ENCODE peak calls at places on chromosomes 13 and 19, in four cellular contexts. M is uterus, L is glutamatergic neuron, E is AG04449. U is an unnamed sample.

GRCh38 chr19:13526552-13526951 is 20.3 kb upstream of the CACNA1A start:
- DNase-seq in M (no peak), L (peak; percentile 59), E (no peak), U (peak; percentile 28)

GRCh38 chr19:16076958-16077611 is 790 bp downstream of the TPM4 start:
- DNase-seq in M (no peak), L (peak; percentile 68), E (no peak), U (peak; percentile 58)

GRCh38 chr13:44969858-44970484 is 19.3 kb downstream of the NUFIP1 start:
- DNase-seq in M (no peak), L (no peak), E (no peak), U (no peak)

GRCh38 chr19:3691726-3692125 is 8.5 kb downstream of the PIP5K1C start:
- DNase-seq in M (no peak), L (no peak), E (no peak), U (no peak)

GRCh38 chr13:111313911-111314425 is 6.5 kb upstream of the TEX29 start:
- DNase-seq in M (no peak), L (no peak), E (no peak), U (no peak)

GRCh38 chr19:2756477-2756876 is 16.7 kb upstream of the SLC39A3 start:
- DNase-seq in M (no peak), L (no peak), E (no peak), U (no peak)

GRCh38 chr19:18290250-18291018 is 9.0 kb upstream of the JUND start:
- DNase-seq in M (no peak), L (no peak), E (no peak), U (no peak)

GRCh38 chr13:23496255-23496654 is 62.8 kb upstream of the SACS start:
- DNase-seq in M (no peak), L (no peak), E (no peak), U (no peak)

GRCh38 chr19:4705413-4706131 is 18.1 kb downstream of the DPP9 start:
- DNase-seq in M (no peak), L (no peak), E (no peak), U (no peak)

GRCh38 chr13:109783447-109783814 is 3.0 kb downstream of the IRS2 start:
- DNase-seq in M (no peak), L (peak; percentile 62), E (no peak), U (peak; percentile 66)

GRCh38 chr19:40274585-40275544 is 10.3 kb downstream of the AKT2 start:
- DNase-seq in M (no peak), L (peak; percentile 52), E (no peak), U (no peak)

GRCh38 chr19:19386373-19386869 is 19.1 kb upstream of the GATAD2A start:
- DNase-seq in M (no peak), L (no peak), E (no peak), U (no peak)

GRCh38 chr19:58581227-58582141 is 8.3 kb upstream of the MZF1 start:
- DNase-seq in M (peak; percentile 87), L (peak; percentile 87), E (no peak), U (no peak)

GRCh38 chr13:49585220-49586157 is at the start of gene RCBTB1:
- DNase-seq in M (peak; percentile 57), L (peak; percentile 80), E (no peak), U (peak; percentile 84)

GRCh38 chr19:6105444-6105843 is 4.9 kb downstream of the RFX2 start:
- DNase-seq in M (no peak), L (no peak), E (no peak), U (no peak)

GRCh38 chr13:87123987-87124784 is 547.0 kb upstream of the SLITRK5 start:
- DNase-seq in M (no peak), L (peak; percentile 53), E (peak; percentile 19), U (no peak)

GRCh38 chr13:51684076-51684475 is 99.8 kb downstream of the WDFY2 start:
- DNase-seq in M (no peak), L (no peak), E (no peak), U (no peak)

GRCh38 chr19:46631481-46631880 is 4.5 kb downstream of the GNG8 start:
- DNase-seq in M (peak; percentile 86), L (peak; percentile 76), E (no peak), U (peak; percentile 43)

GRCh38 chr19:10292789-10293636 is 3.3 kb downstream of the ICAM5 start:
- DNase-seq in M (no peak), L (no peak), E (no peak), U (no peak)

GRCh38 chr13:65744761-65745160 is 1485.4 kb downstream of the PCDH9 start:
- DNase-seq in M (no peak), L (no peak), E (peak; percentile 26), U (no peak)

GRCh38 chr19:16532440-16533273 is 9.6 kb downstream of the CHERP start:
- DNase-seq in M (no peak), L (no peak), E (no peak), U (no peak)

GRCh38 chr13:32256243-32256642 is 58.9 kb downstream of the ZAR1L start:
- DNase-seq in M (no peak), L (no peak), E (no peak), U (no peak)

GRCh38 chr13:32261567-32261966 is 53.6 kb downstream of the ZAR1L start:
- DNase-seq in M (peak; percentile 88), L (no peak), E (no peak), U (peak; percentile 61)

GRCh38 chr13:32257649-32258048 is 57.5 kb downstream of the ZAR1L start:
- DNase-seq in M (no peak), L (no peak), E (no peak), U (no peak)

GRCh38 chr13:32262165-32262564 is 53.0 kb downstream of the ZAR1L start:
- DNase-seq in M (no peak), L (no peak), E (no peak), U (no peak)

GRCh38 chr13:32259116-32259515 is 56.0 kb downstream of the ZAR1L start:
- DNase-seq in M (no peak), L (no peak), E (no peak), U (no peak)
- TF ChIP-seq CTCF in M (no peak), L (no peak), E (no peak), U (peak; percentile 35)

DNA sequence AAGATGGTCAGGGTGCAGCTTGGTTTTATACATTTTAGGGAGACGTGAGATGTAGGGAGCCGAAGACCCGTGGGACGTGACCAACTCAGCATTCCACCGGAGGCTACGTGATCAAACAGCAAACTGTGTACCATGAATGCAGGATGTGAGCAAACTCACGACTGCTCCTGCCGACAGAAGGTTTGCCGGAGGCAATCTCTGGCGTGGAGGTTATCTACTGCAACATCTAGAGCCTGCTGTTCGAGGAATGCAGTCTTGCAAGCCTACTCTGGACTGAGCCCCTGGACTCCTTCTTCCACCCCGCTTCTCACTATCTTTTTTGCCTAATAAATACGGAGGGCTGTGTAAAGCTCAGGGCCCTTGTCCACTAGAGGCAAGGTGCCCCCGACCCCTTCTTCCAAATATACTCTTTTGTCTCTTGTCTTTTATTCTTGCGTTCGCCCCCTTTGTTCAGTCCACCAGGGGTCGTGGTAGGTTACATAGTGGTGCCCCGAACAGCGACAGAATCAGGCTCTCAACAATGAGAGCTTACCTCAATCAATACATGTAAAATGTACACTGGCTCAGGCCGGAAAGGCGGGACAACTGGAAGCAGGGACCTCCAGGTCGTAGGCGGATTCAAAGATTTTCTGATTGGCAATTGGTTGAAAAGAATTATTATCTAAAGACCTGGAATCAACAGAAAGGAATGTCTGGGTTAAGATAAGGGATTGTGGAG is 8.9 kb upstream of the OR1I1 start:
- DNase-seq in M (no peak), L (no peak), E (no peak), U (peak; percentile 18)
- TF ChIP-seq CTCF in M (no peak), L (no peak), E (no peak), U (peak; percentile 46)

GRCh38 chr13:95553614-95554385 is 1.3 kb downstream of the CLDN10 start:
- DNase-seq in M (no peak), L (peak; percentile 36), E (no peak), U (no peak)

GRCh38 chr13:95556981-95557380 is 4.5 kb downstream of the CLDN10 start:
- DNase-seq in M (no peak), L (no peak), E (no peak), U (no peak)

GRCh38 chr13:95553271-95553588 is 710 bp downstream of the CLDN10 start:
- DNase-seq in M (no peak), L (no peak), E (no peak), U (no peak)

GRCh38 chr13:95552208-95552538 is 347 bp upstream of the CLDN10 start:
- DNase-seq in M (no peak), L (no peak), E (no peak), U (no peak)

DNA sequence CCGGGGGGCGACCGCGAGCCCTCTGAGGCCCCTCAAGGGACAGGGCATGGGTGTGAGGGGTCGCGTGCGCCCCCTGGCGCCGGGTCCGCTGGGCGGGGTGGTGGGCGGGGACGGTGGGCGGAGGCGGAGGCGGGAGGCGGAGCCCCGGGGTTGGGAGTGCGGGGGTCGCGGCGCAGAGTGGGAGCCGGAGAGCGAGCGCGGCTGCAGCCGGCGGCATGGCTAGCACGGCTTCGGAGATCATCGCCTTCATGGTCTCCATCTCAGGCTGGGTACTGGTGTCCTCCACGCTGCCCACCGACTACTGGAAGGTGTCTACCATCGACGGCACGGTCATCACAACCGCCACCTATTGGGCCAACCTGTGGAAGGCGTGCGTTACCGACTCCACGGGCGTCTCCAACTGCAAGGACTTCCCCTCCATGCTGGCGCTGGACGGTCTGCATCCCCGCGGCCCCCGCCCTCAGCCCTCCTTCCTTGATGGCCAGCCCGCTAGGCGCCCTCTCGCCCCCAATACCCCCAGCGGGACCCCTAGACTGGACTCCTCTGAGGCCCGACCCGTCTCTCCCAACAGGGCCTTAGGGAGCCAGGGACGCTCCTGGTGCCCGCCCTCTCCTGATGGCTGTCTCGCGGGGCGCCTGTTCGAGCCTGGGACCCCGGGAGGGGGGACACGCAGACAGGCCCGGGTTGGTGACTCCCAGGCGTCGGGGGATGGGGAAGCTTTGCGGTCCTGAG is at the start of gene CLDN10:
- DNase-seq in M (no peak), L (peak; percentile 84), E (no peak), U (no peak)
- TF ChIP-seq CTCF in M (no peak), L (peak; percentile 81), E (no peak), U (no peak)

DNA sequence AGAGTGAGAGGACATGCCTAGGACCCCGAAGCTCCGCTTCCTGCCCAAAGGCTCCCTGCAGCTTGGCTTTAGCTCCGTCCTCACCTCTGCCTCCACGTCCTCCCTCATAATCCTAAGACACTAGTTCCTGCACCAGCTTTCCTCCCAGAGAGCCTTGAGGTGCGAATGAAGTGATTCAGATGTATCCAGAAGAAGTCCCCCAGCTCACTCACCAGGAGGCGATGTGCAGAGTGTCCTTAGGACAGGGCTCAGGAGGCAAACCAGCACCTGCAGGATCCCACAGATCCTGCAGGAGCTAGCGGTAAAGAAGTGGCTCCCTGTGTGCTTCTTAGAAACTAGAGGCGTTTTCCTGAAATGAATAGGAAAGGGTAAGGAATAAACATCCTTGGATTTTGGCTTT is 109.7 kb downstream of the HSPH1 start:
- DNase-seq in M (no peak), L (no peak), E (no peak), U (no peak)
- TF ChIP-seq CTCF in M (no peak), L (no peak), E (no peak), U (peak; percentile 33)

GRCh38 chr13:60329221-60329983 is 67.6 kb upstream of the TDRD3 start:
- DNase-seq in M (no peak), L (peak; percentile 57), E (no peak), U (peak; percentile 55)
- TF ChIP-seq CTCF in M (no peak), L (no peak), E (peak; percentile 36), U (peak; percentile 83)

GRCh38 chr19:45591004-45591637 is 6.5 kb upstream of the OPA3 start:
- DNase-seq in M (no peak), L (peak; percentile 48), E (no peak), U (peak; percentile 79)
- TF ChIP-seq CTCF in M (no peak), L (no peak), E (peak; percentile 56), U (peak; percentile 70)